ENCODE peak calls at places on chromosomes 12 and 14, in seven cellular contexts. Q is MM.1S, U is GM12865, V is A549, D is NB4, I is bronchial epithelial cell, M is SK-N-SH. O is an unnamed sample.

GRCh38 chr14:40920380-40920779 is 686.3 kb upstream of the LRFN5 start:
- DNase-seq in Q (no peak), U (no peak), V (no peak), D (no peak), I (no peak), M (no peak), O (no peak)

GRCh38 chr14:105171004-105171673 is 2.6 kb upstream of the JAG2 start:
- DNase-seq in Q (no peak), U (no peak), V (no peak), D (no peak), I (no peak), M (no peak), O (no peak)

GRCh38 chr12:110020956-110021355 is 21.7 kb downstream of the ANKRD13A start:
- DNase-seq in Q (no peak), U (no peak), V (no peak), D (no peak), I (no peak), M (no peak), O (no peak)

GRCh38 chr14:104681689-104682074 is 7.7 kb upstream of the INF2 start:
- DNase-seq in Q (no peak), U (no peak), V (peak), D (no peak), I (peak), M (peak), O (no peak)

GRCh38 chr12:52433501-52434095 is 573 bp downstream of the KRT75 start:
- DNase-seq in Q (no peak), U (no peak), V (no peak), D (no peak), I (no peak), M (no peak), O (no peak)

GRCh38 chr14:98163285-98163741 is 1108.7 kb downstream of the BCL11B start:
- DNase-seq in Q (no peak), U (no peak), V (no peak), D (no peak), I (no peak), M (no peak), O (no peak)

GRCh38 chr12:2764398-2764797 is 30.4 kb upstream of the FKBP4 start:
- DNase-seq in Q (no peak), U (no peak), V (no peak), D (no peak), I (no peak), M (no peak), O (no peak)

GRCh38 chr12:88015825-88016224 is 13.4 kb downstream of the C12orf50 start:
- DNase-seq in Q (no peak), U (no peak), V (no peak), D (no peak), I (no peak), M (peak), O (no peak)

GRCh38 chr12:25249951-25250738 is 584 bp downstream of the KRAS start:
- DNase-seq in Q (peak), U (peak), V (peak), D (peak), I (no peak), M (peak), O (no peak)

GRCh38 chr14:100147691-100148464 is 11.6 kb downstream of the DEGS2 start:
- DNase-seq in Q (no peak), U (no peak), V (no peak), D (no peak), I (no peak), M (no peak), O (no peak)

GRCh38 chr12:128754275-128754674 is 69.5 kb downstream of the SLC15A4 start:
- DNase-seq in Q (no peak), U (peak), V (no peak), D (no peak), I (peak), M (no peak), O (no peak)

GRCh38 chr12:90244232-90244631 is 535.6 kb upstream of the ATP2B1 start:
- DNase-seq in Q (no peak), U (no peak), V (no peak), D (no peak), I (peak), M (no peak), O (no peak)

GRCh38 chr12:107488666-107489065 is 196.9 kb upstream of the PWP1 start:
- DNase-seq in Q (no peak), U (no peak), V (no peak), D (no peak), I (no peak), M (no peak), O (no peak)

GRCh38 chr14:103195828-103196615 is 72.8 kb downstream of the TNFAIP2 start:
- DNase-seq in Q (no peak), U (no peak), V (no peak), D (no peak), I (no peak), M (no peak), O (no peak)

GRCh38 chr14:94041551-94042346 is 15.6 kb downstream of the OTUB2 start:
- DNase-seq in Q (no peak), U (no peak), V (no peak), D (no peak), I (no peak), M (no peak), O (no peak)

GRCh38 chr12:71938728-71939385 is at the start of gene TPH2:
- DNase-seq in Q (peak), U (peak), V (peak), D (peak), I (peak), M (peak), O (no peak)

GRCh38 chr14:50924848-50925247 is 19.4 kb downstream of the PYGL start:
- DNase-seq in Q (no peak), U (no peak), V (no peak), D (peak), I (no peak), M (no peak), O (no peak)

GRCh38 chr14:45227566-45227965 is 25.4 kb downstream of the MIS18BP1 start:
- DNase-seq in Q (no peak), U (no peak), V (no peak), D (no peak), I (no peak), M (no peak), O (no peak)

GRCh38 chr14:73740921-73741326 is 26.7 kb upstream of the PNMA1 start:
- DNase-seq in Q (no peak), U (no peak), V (peak), D (no peak), I (peak), M (peak), O (no peak)

GRCh38 chr12:4431436-4431835 is 14.2 kb downstream of the FGF6 start:
- DNase-seq in Q (no peak), U (no peak), V (no peak), D (no peak), I (no peak), M (no peak), O (no peak)

GRCh38 chr14:77641207-77641533 is 24.7 kb upstream of the SPTLC2 start:
- DNase-seq in Q (no peak), U (no peak), V (no peak), D (no peak), I (no peak), M (no peak), O (no peak)

GRCh38 chr12:96219700-96220206 is 25.6 kb downstream of the ELK3 start:
- DNase-seq in Q (no peak), U (no peak), V (peak), D (peak), I (peak), M (peak), O (no peak)

GRCh38 chr12:27779837-27780611 is at the start of the genes KLHL42 and MANSC4:
- DNase-seq in Q (peak), U (peak), V (peak), D (peak), I (peak), M (peak), O (peak)

GRCh38 chr12:53500119-53500775 is 836 bp upstream of the TARBP2 start:
- DNase-seq in Q (no peak), U (no peak), V (peak), D (peak), I (peak), M (peak), O (no peak)

DNA sequence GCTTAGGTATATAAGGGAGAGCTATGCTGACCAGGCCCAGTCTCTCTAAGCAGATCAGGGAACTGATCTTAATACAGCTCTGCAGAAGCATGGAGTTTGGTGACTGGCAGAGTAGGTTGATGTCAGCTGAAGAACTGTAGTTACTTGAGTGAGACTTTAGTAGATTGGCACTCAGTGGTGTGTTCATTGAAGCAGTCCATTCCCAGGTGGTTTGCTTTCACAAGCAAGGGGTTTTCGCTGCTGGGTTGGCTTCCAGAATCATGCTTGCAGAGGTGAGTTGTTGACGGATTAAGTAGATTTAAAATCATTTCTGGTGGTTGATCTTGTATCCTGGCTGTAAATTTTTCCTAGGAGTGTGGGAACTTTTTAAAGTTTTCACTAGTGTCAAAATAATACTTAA is 6.5 kb upstream of the DHRS7 start:
- DNase-seq in Q (no peak), U (no peak), V (no peak), D (no peak), I (no peak), M (no peak), O (no peak)
- H3K4me3 ChIP-seq in Q (no peak), U (no peak), V (no peak), D (no peak), I (no peak), M (no peak), O (no peak)

DNA sequence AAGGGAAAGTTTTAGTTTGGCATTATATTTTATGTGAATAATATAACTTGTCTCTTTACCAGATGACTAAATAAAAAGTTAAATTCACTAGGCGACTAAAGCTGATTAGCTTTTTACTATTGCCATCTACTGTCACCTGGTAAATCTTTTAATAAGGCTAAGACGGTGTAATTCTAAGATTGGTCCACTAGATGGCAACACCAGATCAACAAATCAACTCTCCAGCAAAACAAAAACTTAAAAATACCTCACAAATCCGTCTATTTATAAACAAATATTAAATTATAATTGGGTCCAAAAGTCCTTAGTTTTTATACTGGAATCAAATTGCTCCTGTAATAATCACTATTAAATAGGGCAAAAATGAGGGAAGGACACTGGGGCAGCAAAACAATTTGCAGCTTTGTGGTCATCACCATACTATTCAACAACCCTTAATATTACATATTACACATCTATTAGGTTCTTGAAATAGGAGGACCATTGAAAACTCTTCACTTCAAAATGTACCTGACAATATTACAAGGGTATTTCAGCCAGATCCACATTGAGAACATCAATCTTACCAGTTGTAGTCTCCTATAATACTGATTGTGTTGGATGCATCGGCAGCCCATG is 47.9 kb downstream of the GALC start:
- DNase-seq in Q (peak), U (peak), V (peak), D (peak), I (peak), M (peak), O (peak)
- TF ChIP-seq CTCF in Q (peak), U (peak), V (peak), D (peak), I (peak), M (peak), O (peak)

DNA sequence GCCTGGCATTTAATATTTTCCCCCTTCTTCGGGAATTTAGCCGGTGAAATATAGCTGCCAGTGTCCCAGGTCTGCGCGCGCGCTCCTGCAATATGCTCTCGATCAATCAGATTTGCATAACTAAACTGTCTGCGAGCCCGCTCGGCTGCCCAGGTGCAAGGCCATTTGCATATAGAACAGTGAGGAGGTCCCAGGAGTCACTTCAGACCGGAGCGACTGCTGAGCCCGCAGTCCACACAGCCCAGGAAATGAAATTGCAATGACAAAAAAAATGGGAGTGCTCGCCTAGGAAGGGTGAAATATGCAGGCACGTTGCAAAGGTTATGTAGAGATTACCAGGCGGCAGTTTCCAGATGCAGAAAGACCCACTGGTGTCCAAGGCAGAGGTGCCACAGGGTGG is 228.5 kb downstream of the VRK1 start:
- DNase-seq in Q (no peak), U (peak), V (no peak), D (no peak), I (no peak), M (no peak), O (no peak)
- H3K4me3 ChIP-seq in Q (no peak), U (no peak), V (no peak), D (no peak), I (no peak), M (no peak), O (no peak)

GRCh38 chr12:48865441-48866290 is at the start of gene RND1:
- DNase-seq in Q (peak), U (peak), V (peak), D (peak), I (peak), M (peak), O (peak)
- TF ChIP-seq CTCF in Q (no peak), U (no peak), V (no peak), D (no peak), I (peak), M (peak), O (no peak)